ENCODE peak calls at places on chromosomes 6 and 20, in nine cellular contexts. R, T, C, P, A, E, D, Q and K are unnamed samples.

GRCh38 chr6:105608711-105609374 is 206.0 kb upstream of the PREP start:
- DNase-seq in R (no peak), T (peak), C (no peak), P (no peak), A (no peak), E (no peak), D (no peak), Q (no peak), K (peak)

GRCh38 chr6:78324213-78324612 is 543.1 kb upstream of the IRAK1BP1 start:
- DNase-seq in R (no peak), T (no peak), C (no peak), P (no peak), A (no peak), E (no peak), D (no peak), Q (no peak), K (peak)

GRCh38 chr6:44540881-44541280 is 153.4 kb downstream of the CDC5L start:
- DNase-seq in R (no peak), T (no peak), C (no peak), P (no peak), A (no peak), E (no peak), D (no peak), Q (no peak), K (no peak)

GRCh38 chr20:40489886-40490285 is 199.2 kb downstream of the MAFB start:
- DNase-seq in R (no peak), T (no peak), C (no peak), P (no peak), A (no peak), E (no peak), D (no peak), Q (no peak), K (no peak)

GRCh38 chr20:8073024-8073832 is 53.7 kb upstream of the TMX4 start:
- DNase-seq in R (no peak), T (no peak), C (no peak), P (no peak), A (no peak), E (no peak), D (no peak), Q (no peak), K (peak)

GRCh38 chr6:158374020-158374419 is 61.8 kb downstream of the TULP4 start:
- DNase-seq in R (no peak), T (no peak), C (no peak), P (no peak), A (no peak), E (no peak), D (no peak), Q (no peak), K (no peak)

GRCh38 chr6:56370591-56371198 is 123.3 kb upstream of the COL21A1 start:
- DNase-seq in R (peak), T (peak), C (no peak), P (no peak), A (no peak), E (no peak), D (no peak), Q (no peak), K (peak)

GRCh38 chr20:45646898-45647297 is 15.8 kb upstream of the WFDC9 start:
- DNase-seq in R (no peak), T (no peak), C (no peak), P (no peak), A (no peak), E (no peak), D (no peak), Q (no peak), K (no peak)

GRCh38 chr6:56242343-56242742 is 5.0 kb downstream of the COL21A1 start:
- DNase-seq in R (no peak), T (no peak), C (no peak), P (no peak), A (no peak), E (no peak), D (no peak), Q (no peak), K (no peak)

GRCh38 chr6:167856474-167856873 is 29.8 kb downstream of the AFDN start:
- DNase-seq in R (no peak), T (no peak), C (no peak), P (no peak), A (no peak), E (no peak), D (no peak), Q (no peak), K (no peak)

GRCh38 chr6:80440496-80441160 is 334.2 kb downstream of the BCKDHB start:
- DNase-seq in R (no peak), T (no peak), C (no peak), P (no peak), A (no peak), E (no peak), D (no peak), Q (no peak), K (no peak)

GRCh38 chr6:67885081-67886033 is 749.7 kb upstream of the ADGRB3 start:
- DNase-seq in R (no peak), T (no peak), C (no peak), P (no peak), A (no peak), E (no peak), D (no peak), Q (no peak), K (no peak)

GRCh38 chr6:169702640-169703246 is 817 bp downstream of the C6orf120 start:
- DNase-seq in R (peak), T (no peak), C (peak), P (no peak), A (peak), E (no peak), D (no peak), Q (peak), K (no peak)

GRCh38 chr6:139982652-139983051 is 608.2 kb upstream of the CITED2 start:
- DNase-seq in R (no peak), T (no peak), C (no peak), P (no peak), A (no peak), E (no peak), D (no peak), Q (no peak), K (no peak)

GRCh38 chr6:36926711-36927110 is 27.8 kb upstream of the PI16 start:
- DNase-seq in R (no peak), T (no peak), C (no peak), P (no peak), A (no peak), E (no peak), D (no peak), Q (no peak), K (no peak)

GRCh38 chr6:35028781-35029180 is 112.4 kb downstream of the TCP11 start:
- DNase-seq in R (no peak), T (no peak), C (no peak), P (no peak), A (no peak), E (no peak), D (no peak), Q (no peak), K (no peak)

GRCh38 chr6:2977799-2978558 is 6.6 kb upstream of the SERPINB6 start:
- DNase-seq in R (no peak), T (no peak), C (no peak), P (no peak), A (no peak), E (no peak), D (no peak), Q (no peak), K (no peak)

GRCh38 chr6:89146748-89147715 is 1.2 kb downstream of the PM20D2 start:
- DNase-seq in R (peak), T (peak), C (no peak), P (peak), A (no peak), E (no peak), D (peak), Q (no peak), K (peak)

GRCh38 chr20:45312241-45312640 is 4.1 kb upstream of the MATN4 start:
- DNase-seq in R (no peak), T (no peak), C (no peak), P (no peak), A (no peak), E (no peak), D (peak), Q (no peak), K (no peak)

GRCh38 chr6:108133594-108134179 is 32.1 kb upstream of the NR2E1 start:
- DNase-seq in R (no peak), T (peak), C (peak), P (no peak), A (no peak), E (no peak), D (peak), Q (peak), K (peak)

GRCh38 chr6:158561247-158561884 is 1.5 kb downstream of the TMEM181 start:
- DNase-seq in R (peak), T (no peak), C (no peak), P (no peak), A (no peak), E (no peak), D (no peak), Q (no peak), K (no peak)

GRCh38 chr20:21184810-21185209 is 58.9 kb downstream of the KIZ start:
- DNase-seq in R (no peak), T (no peak), C (no peak), P (no peak), A (no peak), E (no peak), D (no peak), Q (no peak), K (no peak)

GRCh38 chr6:139448094-139448649 is 73.7 kb upstream of the CITED2 start:
- DNase-seq in R (no peak), T (no peak), C (no peak), P (no peak), A (no peak), E (no peak), D (no peak), Q (no peak), K (no peak)

GRCh38 chr6:17987576-17988421 is at the start of gene KIF13A:
- DNase-seq in R (peak), T (peak), C (peak), P (no peak), A (peak), E (peak), D (peak), Q (peak), K (no peak)

GRCh38 chr20:37200376-37200775 is 21.0 kb upstream of the MROH8 start:
- DNase-seq in R (no peak), T (no peak), C (no peak), P (no peak), A (no peak), E (no peak), D (no peak), Q (no peak), K (no peak)

GRCh38 chr6:121677551-121677950 is 242.1 kb downstream of the GJA1 start:
- DNase-seq in R (no peak), T (no peak), C (no peak), P (no peak), A (no peak), E (no peak), D (no peak), Q (no peak), K (no peak)

GRCh38 chr6:151160869-151161268 is 78.9 kb upstream of the AKAP12 start:
- DNase-seq in R (no peak), T (no peak), C (peak), P (no peak), A (no peak), E (no peak), D (no peak), Q (no peak), K (peak)

GRCh38 chr6:22785036-22785435 is 215.7 kb downstream of the HDGFL1 start:
- DNase-seq in R (no peak), T (no peak), C (no peak), P (no peak), A (no peak), E (no peak), D (no peak), Q (no peak), K (no peak)